ENCODE peak calls at places on chromosomes 2 and 18, in ten cellular contexts. T, A, R, K, P, F, D, L, M and S are unnamed samples.

GRCh38 chr2:227464356-227464755 is 7.6 kb upstream of the AGFG1 start:
- DNase-seq in T (no peak), K (no peak), A (no peak), D (no peak), L (no peak), M (no peak), F (no peak), R (no peak), P (no peak), S (no peak)

GRCh38 chr2:11352781-11353537 is 8.5 kb upstream of the ROCK2 start:
- DNase-seq in T (no peak), F (no peak), K (no peak), M (no peak), A (no peak), D (no peak), L (no peak), P (peak), R (no peak), S (no peak)

GRCh38 chr2:144370937-144371584 is 148.9 kb downstream of the ZEB2 start:
- DNase-seq in T (no peak), L (no peak), D (no peak), P (no peak), A (no peak), M (peak), K (no peak), R (no peak), F (no peak), S (no peak)

GRCh38 chr18:57748770-57749603 is 54.1 kb downstream of the ATP8B1 start:
- DNase-seq in R (no peak), P (peak), D (no peak), K (no peak), F (no peak), A (peak), T (peak), M (peak), L (peak), S (peak)

GRCh38 chr2:151032741-151033152 is 228.9 kb downstream of the RBM43 start:
- DNase-seq in F (no peak), K (no peak), A (no peak), L (no peak), P (no peak), R (no peak), D (peak), T (no peak), M (peak), S (no peak)

GRCh38 chr2:58428286-58428552 is 187.1 kb upstream of the FANCL start:
- DNase-seq in P (no peak), T (peak), M (peak), A (no peak), K (no peak), D (no peak), L (peak), R (peak), F (no peak), S (peak)

GRCh38 chr2:231708773-231709635 is 679 bp downstream of the PTMA start:
- DNase-seq in R (no peak), D (no peak), K (peak), A (no peak), F (peak), P (peak), M (peak), T (peak), L (no peak), S (peak)

GRCh38 chr2:231717281-231718180 is 9.2 kb downstream of the PTMA start:
- DNase-seq in P (no peak), L (peak), D (no peak), A (peak), K (peak), R (peak), M (no peak), T (no peak), F (no peak), S (peak)

GRCh38 chr2:168916329-168916672 is 15.2 kb downstream of the G6PC2 start:
- DNase-seq in R (no peak), D (no peak), T (no peak), P (no peak), A (no peak), L (no peak), M (no peak), K (no peak), F (no peak), S (no peak)

GRCh38 chr2:201580486-201580885 is 62.8 kb downstream of the TMEM237 start:
- DNase-seq in T (no peak), R (no peak), D (peak), A (no peak), K (no peak), M (peak), L (no peak), P (no peak), F (no peak), S (no peak)

GRCh38 chr2:112483047-112483473 is 1.1 kb downstream of the TTL start:
- DNase-seq in P (no peak), R (peak), L (peak), D (no peak), A (no peak), T (peak), F (no peak), M (peak), K (no peak), S (no peak)

GRCh38 chr18:47847635-47848034 is 82.8 kb downstream of the SMAD2 start:
- DNase-seq in A (no peak), D (no peak), K (no peak), T (no peak), L (no peak), R (no peak), F (no peak), P (no peak), M (no peak), S (no peak)

GRCh38 chr2:132678498-132678897 is 8.5 kb upstream of the LYPD1 start:
- DNase-seq in M (no peak), A (no peak), D (no peak), R (no peak), F (no peak), T (no peak), P (no peak), L (no peak), K (no peak), S (no peak)

GRCh38 chr2:132670961-132671781 is 1.2 kb upstream of the LYPD1 start:
- DNase-seq in K (no peak), L (no peak), M (peak), A (no peak), D (no peak), F (no peak), R (peak), T (no peak), P (no peak), S (no peak)

GRCh38 chr2:132681766-132682165 is 11.8 kb upstream of the LYPD1 start:
- DNase-seq in T (no peak), L (no peak), A (no peak), F (no peak), P (no peak), R (no peak), K (no peak), M (no peak), D (no peak), S (no peak)

GRCh38 chr2:132677661-132678060 is 7.7 kb upstream of the LYPD1 start:
- DNase-seq in T (no peak), F (no peak), L (no peak), P (no peak), K (no peak), M (no peak), D (no peak), A (no peak), R (no peak), S (no peak)

DNA sequence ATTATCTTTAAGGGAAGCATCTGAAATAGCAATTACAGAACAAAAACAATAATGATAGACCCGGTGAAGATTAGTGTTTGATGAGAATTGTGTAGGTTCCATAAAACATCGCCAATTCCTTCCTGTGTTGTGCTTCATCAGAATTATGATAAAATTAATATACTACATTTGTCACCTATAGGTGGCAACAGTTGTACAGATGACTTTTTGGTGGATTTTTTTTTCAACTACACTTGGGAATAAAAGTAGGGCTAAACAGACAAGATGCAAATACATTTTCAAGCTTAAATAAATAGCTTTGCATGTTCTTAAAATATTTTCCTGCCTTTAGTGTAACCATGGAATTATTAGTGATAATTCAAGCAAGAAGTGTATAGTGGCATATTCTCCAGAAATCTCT is 7.0 kb upstream of the LYPD1 start:
- DNase-seq in A (no peak), T (no peak), P (no peak), K (no peak), F (no peak), D (no peak), M (peak), L (no peak), R (no peak), S (no peak)
- TF ChIP-seq CTCF in A (no peak), T (no peak), P (no peak), K (no peak), F (no peak), D (no peak), M (peak), L (no peak), R (no peak), S (no peak)

GRCh38 chr2:65432227-65433190 is at the start of gene SPRED2:
- DNase-seq in R (peak), M (peak), K (peak), L (peak), T (peak), D (peak), F (peak), P (peak), A (peak), S (peak)
- TF ChIP-seq CTCF in R (no peak), M (no peak), K (no peak), L (no peak), T (no peak), D (peak), F (no peak), P (no peak), A (no peak), S (no peak)

GRCh38 chr2:26613241-26614204 is 27.6 kb downstream of the CIB4 start:
- DNase-seq in F (peak), D (no peak), T (no peak), P (no peak), M (peak), K (peak), R (peak), L (no peak), A (no peak), S (no peak)
- TF ChIP-seq CTCF in F (no peak), D (no peak), T (no peak), P (no peak), M (no peak), K (no peak), R (no peak), L (no peak), A (no peak), S (no peak)

DNA sequence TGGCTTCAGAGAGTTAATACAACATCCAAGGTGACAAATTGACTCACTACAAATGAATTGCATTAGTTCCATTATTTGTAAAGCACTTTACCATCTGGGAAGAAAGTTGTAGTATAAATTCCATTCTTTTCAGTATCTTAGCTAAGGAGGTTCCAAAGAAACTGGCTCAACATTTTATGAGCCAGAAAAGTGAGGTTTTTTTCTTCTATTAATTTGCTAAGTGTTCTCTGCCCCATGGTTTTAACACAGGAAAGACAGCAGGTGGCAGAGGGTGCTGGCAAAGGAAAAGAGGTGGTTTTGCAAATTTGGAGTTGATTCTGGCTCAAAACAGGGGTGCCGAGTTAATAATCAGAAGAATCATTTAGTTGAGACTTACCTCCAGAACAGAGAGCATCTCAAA is 410.1 kb downstream of the MTX2 start:
- DNase-seq in T (no peak), R (no peak), L (no peak), F (no peak), M (no peak), D (no peak), P (no peak), A (no peak), K (no peak), S (no peak)
- TF ChIP-seq CTCF in T (no peak), R (no peak), L (no peak), F (no peak), M (no peak), D (no peak), P (no peak), A (no peak), K (no peak), S (no peak)

DNA sequence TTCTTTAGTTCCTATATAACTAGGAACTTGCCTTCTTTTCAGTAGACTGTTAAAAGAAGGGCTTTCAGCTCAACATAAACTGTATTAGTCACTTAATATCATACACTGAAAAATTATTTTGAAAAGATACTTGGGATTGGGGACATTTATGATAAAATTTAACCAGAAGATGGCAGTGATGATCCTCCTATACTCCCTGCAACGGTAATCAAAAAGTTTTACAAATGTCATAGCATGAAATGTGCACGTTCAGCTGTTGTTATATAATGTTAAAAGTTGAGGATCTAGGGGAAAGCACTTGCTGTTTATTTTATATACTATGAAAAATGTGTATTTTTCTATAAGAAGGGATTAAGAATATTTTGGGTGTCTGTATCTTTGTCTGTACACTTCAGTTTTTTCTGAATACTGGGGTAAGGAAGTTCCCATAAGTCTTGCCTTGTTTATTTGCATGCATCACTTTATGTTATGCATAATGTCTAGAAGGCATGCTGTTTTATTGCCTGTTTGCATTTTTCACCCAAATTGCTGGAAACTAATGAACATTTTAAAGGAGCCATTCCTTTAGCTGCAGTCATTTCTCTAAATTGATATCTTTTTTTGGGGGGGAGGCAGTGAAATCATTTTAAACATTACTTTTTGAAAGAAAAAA is 19.0 kb downstream of the DYNC1I2 start:
- DNase-seq in R (no peak), A (no peak), P (no peak), D (peak), M (peak), T (no peak), F (no peak), L (peak), K (no peak), S (peak)
- TF ChIP-seq CTCF in R (peak), A (peak), P (peak), D (no peak), M (peak), T (no peak), F (peak), L (peak), K (peak), S (no peak)

GRCh38 chr2:77712601-77713000 is 190.4 kb upstream of the LRRTM4 start:
- DNase-seq in D (no peak), T (no peak), P (no peak), K (no peak), R (no peak), L (no peak), F (no peak), M (no peak), A (no peak), S (no peak)
- TF ChIP-seq CTCF in D (no peak), T (no peak), P (no peak), K (no peak), R (no peak), L (no peak), F (no peak), M (no peak), A (no peak), S (no peak)

DNA sequence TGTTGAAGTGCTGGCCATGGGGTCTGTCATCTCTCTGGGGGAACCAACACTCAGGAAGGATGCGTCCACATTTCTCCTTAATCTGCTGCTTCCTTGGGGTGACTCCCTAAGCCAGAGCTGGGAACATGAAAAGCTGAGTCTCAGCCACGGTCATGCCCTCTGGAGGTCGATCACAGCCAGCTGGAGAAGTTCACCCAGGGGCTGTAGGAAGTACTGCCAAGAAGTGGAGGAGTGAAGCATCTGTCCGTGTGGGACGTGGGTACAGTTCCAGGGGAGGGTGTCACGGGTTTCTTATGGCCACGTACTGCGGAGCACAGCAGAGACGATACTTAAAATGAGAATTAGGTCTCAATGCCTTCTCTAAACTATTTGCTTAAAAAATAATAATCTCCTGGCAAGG is 42.4 kb upstream of the IGFBP2 start:
- DNase-seq in A (no peak), D (no peak), T (no peak), M (peak), R (peak), K (no peak), F (peak), L (no peak), P (no peak), S (no peak)
- TF ChIP-seq CTCF in A (no peak), D (no peak), T (no peak), M (peak), R (peak), K (no peak), F (no peak), L (no peak), P (no peak), S (no peak)